ENCODE peak calls at places on chromosome 5, in seven cellular contexts. T is iPS DF 6.9, L is sciatic nerve, N is cardiac fibroblast, A is HT1080, H is germinal center, S is mucosa of gallbladder. J is an unnamed sample.

GRCh38 chr5:65766159-65766558 is 44.2 kb downstream of the NLN start:
- DNase-seq in T (no peak), A (no peak), N (no peak), S (no peak), H (no peak), L (no peak), J (no peak)

GRCh38 chr5:165858118-165858517 is 2352.7 kb downstream of the MAT2B start:
- DNase-seq in L (no peak), A (no peak), S (no peak), N (no peak), H (no peak), T (no peak), J (no peak)

GRCh38 chr5:56534102-56534501 is 281.2 kb upstream of the MAP3K1 start:
- DNase-seq in L (no peak), S (peak), H (no peak), A (peak), T (no peak), N (no peak), J (peak)

GRCh38 chr5:10063997-10064396 is 185.7 kb downstream of the ATPSCKMT start:
- DNase-seq in L (no peak), A (no peak), S (no peak), T (no peak), N (no peak), H (no peak), J (no peak)

GRCh38 chr5:160802567-160802966 is 49.4 kb downstream of the ATP10B start:
- DNase-seq in S (no peak), A (no peak), L (no peak), H (no peak), T (no peak), N (no peak), J (no peak)

GRCh38 chr5:164597293-164597900 is 1092.0 kb downstream of the MAT2B start:
- DNase-seq in T (peak), N (no peak), H (no peak), S (no peak), L (no peak), A (peak), J (peak)

GRCh38 chr5:78519198-78519941 is 129.2 kb downstream of the LHFPL2 start:
- DNase-seq in A (no peak), S (no peak), T (no peak), N (no peak), L (no peak), H (no peak), J (no peak)

GRCh38 chr5:53019320-53019719 is 30.2 kb downstream of the ITGA2 start:
- DNase-seq in A (peak), H (no peak), N (peak), T (no peak), S (no peak), L (no peak), J (peak)

GRCh38 chr5:108747111-108748009 is at the start of gene FER:
- DNase-seq in H (no peak), A (peak), L (no peak), S (peak), N (peak), T (no peak), J (peak)

GRCh38 chr5:123085638-123086286 is 3.3 kb upstream of the PRDM6 start:
- DNase-seq in A (no peak), T (no peak), H (no peak), S (no peak), N (no peak), L (no peak), J (no peak)

GRCh38 chr5:119315516-119315949 is 40.3 kb upstream of the TNFAIP8 start:
- DNase-seq in N (peak), H (peak), T (no peak), A (no peak), L (no peak), S (no peak), J (peak)

GRCh38 chr5:2442686-2443354 is 308.7 kb downstream of the IRX2 start:
- DNase-seq in A (no peak), S (no peak), H (no peak), N (no peak), T (no peak), L (no peak), J (no peak)

GRCh38 chr5:120644516-120644915 is 180.4 kb downstream of the PRR16 start:
- DNase-seq in L (no peak), T (no peak), S (no peak), N (no peak), A (no peak), H (no peak), J (peak)

GRCh38 chr5:134069553-134069952 is 44.9 kb upstream of the TCF7 start:
- DNase-seq in S (no peak), N (no peak), A (no peak), L (no peak), H (no peak), T (no peak), J (no peak)

GRCh38 chr5:75734913-75735789 is 17.9 kb upstream of the POC5 start:
- DNase-seq in N (peak), H (no peak), L (no peak), S (peak), T (peak), A (peak), J (peak)

GRCh38 chr5:109739741-109740140 is 50.0 kb downstream of the MAN2A1 start:
- DNase-seq in N (peak), T (peak), S (no peak), H (no peak), L (no peak), A (peak), J (peak)

GRCh38 chr5:6576861-6577501 is 55.9 kb downstream of the NSUN2 start:
- DNase-seq in L (no peak), H (peak), T (peak), A (peak), S (peak), N (peak), J (peak)

J was measured in iris pigment epithelial cell.